ENCODE peak calls at places on chromosomes 13 and 19, in six cellular contexts. W is skeletal muscle cell; L is Calu3; S is uterus; J is posterior cingulate gyrus; O is stimulated activated CD4-positive, alpha-beta T cell treated with anti-CD3 and anti-CD28 coated beads, Interleukin-15, amount 100 ng/mL, for 1 hour. N is an unnamed sample.

GRCh38 chr13:102817907-102818306 is 19.0 kb downstream of the BIVM start:
- DNase-seq in J (no peak), S (no peak), L (no peak), W (no peak), O (no peak), N (no peak)

GRCh38 chr19:7257148-7258041 is 36.8 kb downstream of the INSR start:
- DNase-seq in W (no peak), S (peak), O (no peak), J (no peak), L (peak), N (peak)

GRCh38 chr19:16381756-16382401 is 57.3 kb downstream of the KLF2 start:
- DNase-seq in O (no peak), S (peak), L (no peak), J (peak), W (peak), N (peak)

GRCh38 chr19:18364826-18365528 is 21.0 kb upstream of the GDF15 start:
- DNase-seq in L (peak), O (no peak), S (peak), W (peak), J (no peak), N (peak)

GRCh38 chr19:4229179-4229931 is at the start of gene EBI3:
- DNase-seq in L (peak), O (peak), S (no peak), W (peak), J (peak), N (no peak)

GRCh38 chr19:39293394-39293793 is 2.8 kb upstream of the IFNL1 start:
- DNase-seq in W (no peak), S (no peak), O (no peak), L (no peak), J (no peak), N (no peak)

GRCh38 chr13:28301839-28302238 is 163.5 kb downstream of the PAN3 start:
- DNase-seq in J (no peak), O (no peak), L (no peak), S (no peak), W (no peak), N (no peak)

GRCh38 chr19:57566396-57567256 is 7.0 kb upstream of the ZNF550 start:
- DNase-seq in L (no peak), O (no peak), W (no peak), J (no peak), S (no peak), N (no peak)

GRCh38 chr13:113845055-113845454 is 18.8 kb downstream of the GAS6 start:
- DNase-seq in O (no peak), S (peak), W (no peak), J (no peak), L (no peak), N (no peak)

GRCh38 chr13:24671367-24672117 is 8.7 kb upstream of the ATP12A start:
- DNase-seq in W (peak), J (no peak), S (peak), O (no peak), L (peak), N (peak)

GRCh38 chr19:13100031-13100588 is 2.5 kb downstream of the LYL1 start:
- DNase-seq in O (peak), W (no peak), S (no peak), J (no peak), L (no peak), N (no peak)

GRCh38 chr19:12783849-12784393 is 7.4 kb upstream of the JUNB start:
- DNase-seq in S (no peak), J (no peak), O (no peak), L (peak), W (no peak), N (peak)

GRCh38 chr19:1860133-1860775 is 3.1 kb downstream of the KLF16 start:
- DNase-seq in S (peak), L (peak), O (no peak), J (peak), W (no peak), N (no peak)

GRCh38 chr19:2811735-2812413 is 7.8 kb upstream of the ZNF554 start:
- DNase-seq in S (no peak), L (no peak), J (no peak), W (no peak), O (no peak), N (no peak)

GRCh38 chr19:42293539-42293938 is 8.4 kb upstream of the PRR19 start:
- DNase-seq in O (no peak), L (no peak), J (no peak), S (no peak), W (no peak), N (no peak)

GRCh38 chr13:24694907-24695306 is 14.7 kb downstream of the ATP12A start:
- DNase-seq in L (no peak), W (no peak), O (no peak), S (no peak), J (no peak), N (no peak)

GRCh38 chr19:34808566-34808965 is 35.6 kb upstream of the ZNF599 start:
- DNase-seq in W (peak), J (no peak), O (no peak), L (no peak), S (no peak), N (no peak)

GRCh38 chr13:112078879-112079526 is 12.1 kb downstream of the SOX1 start:
- DNase-seq in J (no peak), L (no peak), S (no peak), W (no peak), O (no peak), N (no peak)

GRCh38 chr19:16328824-16329482 is 4.3 kb downstream of the KLF2 start:
- DNase-seq in L (no peak), S (no peak), O (no peak), J (no peak), W (no peak), N (no peak)

GRCh38 chr13:83620535-83621220 is 261.6 kb downstream of the SLITRK1 start:
- DNase-seq in S (no peak), J (no peak), O (no peak), L (no peak), W (peak), N (no peak)

GRCh38 chr19:7995756-7996155 is 9.7 kb downstream of the ELAVL1 start:
- DNase-seq in W (no peak), L (no peak), S (no peak), O (no peak), J (no peak), N (no peak)

GRCh38 chr19:1243768-1244692 is 2.5 kb downstream of the ATP5F1D start:
- DNase-seq in J (peak), L (peak), S (peak), W (no peak), O (peak), N (peak)

GRCh38 chr19:49507803-49508494 is 4.5 kb upstream of the FCGRT start:
- DNase-seq in J (no peak), O (no peak), W (no peak), L (no peak), S (no peak), N (no peak)

GRCh38 chr19:23160766-23161165 is 43.9 kb downstream of the ZNF730 start:
- DNase-seq in S (no peak), W (no peak), J (no peak), O (no peak), L (no peak), N (no peak)

GRCh38 chr13:110923086-110923485 is 8.2 kb upstream of the ANKRD10 start:
- DNase-seq in L (no peak), W (no peak), O (no peak), S (no peak), J (no peak), N (no peak)

GRCh38 chr19:3404324-3405260 is 38.2 kb downstream of the NFIC start:
- DNase-seq in S (peak), W (peak), L (no peak), J (peak), O (no peak), N (peak)

GRCh38 chr13:57996717-57997116 is 365.2 kb downstream of the PCDH17 start:
- DNase-seq in O (no peak), W (peak), S (no peak), L (no peak), J (no peak), N (no peak)

GRCh38 chr13:96492758-96493157 is 402.9 kb downstream of the HS6ST3 start:
- DNase-seq in S (no peak), W (no peak), L (no peak), J (no peak), O (no peak), N (no peak)

GRCh38 chr19:2249880-2250764 is 999 bp downstream of the AMH start:
- DNase-seq in W (no peak), J (no peak), O (no peak), L (no peak), S (no peak), N (no peak)

GRCh38 chr13:100459747-100460146 is 128.8 kb downstream of the GGACT start:
- DNase-seq in S (no peak), W (no peak), J (no peak), L (no peak), O (no peak), N (no peak)

GRCh38 chr13:82356667-82357066 is 1525.6 kb downstream of the SLITRK1 start:
- DNase-seq in L (no peak), S (no peak), J (no peak), O (no peak), W (no peak), N (no peak)

GRCh38 chr13:48235100-48235813 is 2.3 kb downstream of the ITM2B start:
- DNase-seq in O (no peak), W (no peak), J (peak), S (no peak), L (peak), N (no peak)

GRCh38 chr13:20667857-20668256 is 35.6 kb upstream of the IL17D start:
- DNase-seq in J (no peak), S (no peak), W (no peak), L (no peak), O (no peak), N (no peak)

GRCh38 chr19:20244356-20244755 is 77.3 kb downstream of the ZNF486 start:
- DNase-seq in L (no peak), O (no peak), W (no peak), J (no peak), S (no peak), N (no peak)

GRCh38 chr19:2097330-2098327 is 914 bp downstream of the IZUMO4 start:
- DNase-seq in S (peak), J (no peak), O (peak), L (no peak), W (no peak), N (no peak)

GRCh38 chr13:100269837-100270236 is 180.9 kb downstream of the PCCA start:
- DNase-seq in L (no peak), S (peak), O (no peak), J (peak), W (peak), N (peak)

GRCh38 chr13:113561417-113562084 is 23.0 kb upstream of the TFDP1 start:
- DNase-seq in O (no peak), W (no peak), L (no peak), J (no peak), S (no peak), N (peak)

GRCh38 chr19:40639638-40639982 is 38.4 kb downstream of the LTBP4 start:
- DNase-seq in S (peak), W (no peak), J (no peak), L (no peak), O (no peak), N (no peak)

GRCh38 chr19:34345934-34346333 is 19.1 kb upstream of the GPI start:
- DNase-seq in J (peak), S (no peak), W (no peak), L (peak), O (peak), N (no peak)

N was measured in right atrium auricular region.